ENCODE peak calls at places on chromosomes 16 and 17, in ten cellular contexts. E is endothelial cell of umbilical vein, Z is colonic mucosa, T is lower lobe of right lung, S is AG04449, P is HCT116, O is hepatocyte, I is A549, K is tibial artery, C is GM12865. A is an unnamed sample.

GRCh38 chr16:26614102-26614864 is 452.4 kb upstream of the C16orf82 start:
- DNase-seq in E (no peak), Z (no peak), T (no peak), S (no peak), P (no peak), O (no peak), I (no peak), K (no peak), C (no peak), A (no peak)

GRCh38 chr17:19244796-19245195 is 7.6 kb downstream of the EPN2 start:
- DNase-seq in E (no peak), Z (no peak), T (no peak), S (no peak), P (no peak), O (no peak), I (no peak), K (no peak), C (no peak), A (no peak)

GRCh38 chr16:85798901-85799496 is 345 bp downstream of the EMC8 start:
- DNase-seq in E (peak), Z (peak), T (peak), S (no peak), P (no peak), O (peak), I (peak), K (no peak), C (peak), A (no peak)

GRCh38 chr16:29315916-29316517 is 90.5 kb downstream of the NPIPB11 start:
- DNase-seq in E (no peak), Z (no peak), T (no peak), S (no peak), P (no peak), O (no peak), I (no peak), K (no peak), C (no peak), A (no peak)

GRCh38 chr17:76986318-76986717 is 118.1 kb downstream of the MGAT5B start:
- DNase-seq in E (no peak), Z (no peak), T (peak), S (no peak), P (no peak), O (peak), I (no peak), K (no peak), C (no peak), A (no peak)

GRCh38 chr16:28494141-28494851 is at the start of gene APOBR:
- DNase-seq in E (no peak), Z (peak), T (peak), S (no peak), P (no peak), O (no peak), I (no peak), K (peak), C (peak), A (no peak)

GRCh38 chr16:84992700-84993075 is 18.6 kb downstream of the ZDHHC7 start:
- DNase-seq in E (no peak), Z (no peak), T (no peak), S (no peak), P (no peak), O (no peak), I (no peak), K (no peak), C (no peak), A (no peak)

GRCh38 chr17:3956983-3957382 is 7.3 kb downstream of the ATP2A3 start:
- DNase-seq in E (no peak), Z (no peak), T (no peak), S (no peak), P (no peak), O (no peak), I (no peak), K (no peak), C (no peak), A (no peak)

GRCh38 chr17:48835971-48836370 is 5.1 kb downstream of the CALCOCO2 start:
- DNase-seq in E (no peak), Z (no peak), T (no peak), S (no peak), P (no peak), O (no peak), I (no peak), K (no peak), C (peak), A (no peak)

GRCh38 chr16:88806491-88807111 is 3.0 kb downstream of the CDT1 start:
- DNase-seq in E (no peak), Z (no peak), T (no peak), S (no peak), P (no peak), O (no peak), I (no peak), K (no peak), C (no peak), A (no peak)

GRCh38 chr16:80669673-80670072 is 128.9 kb downstream of the DYNLRB2 start:
- DNase-seq in E (no peak), Z (no peak), T (no peak), S (no peak), P (no peak), O (no peak), I (no peak), K (no peak), C (no peak), A (no peak)

GRCh38 chr17:81334419-81334896 is 39.4 kb upstream of the SLC38A10 start:
- DNase-seq in E (no peak), Z (no peak), T (no peak), S (no peak), P (no peak), O (no peak), I (no peak), K (no peak), C (no peak), A (no peak)

GRCh38 chr17:549197-550040 is 165.2 kb downstream of the VPS53 start:
- DNase-seq in E (peak), Z (no peak), T (no peak), S (no peak), P (no peak), O (peak), I (no peak), K (no peak), C (no peak), A (peak)

GRCh38 chr16:57884655-57885133 is 82.4 kb upstream of the KIFC3 start:
- DNase-seq in E (no peak), Z (no peak), T (no peak), S (no peak), P (no peak), O (no peak), I (no peak), K (no peak), C (no peak), A (no peak)

GRCh38 chr16:80996688-80997138 is 10.0 kb downstream of the CMC2 start:
- DNase-seq in E (peak), Z (no peak), T (no peak), S (no peak), P (no peak), O (no peak), I (no peak), K (no peak), C (no peak), A (no peak)

GRCh38 chr16:1825864-1826690 is 548 bp downstream of the HAGH start:
- DNase-seq in E (peak), Z (peak), T (peak), S (no peak), P (no peak), O (peak), I (no peak), K (peak), C (peak), A (peak)

DNA sequence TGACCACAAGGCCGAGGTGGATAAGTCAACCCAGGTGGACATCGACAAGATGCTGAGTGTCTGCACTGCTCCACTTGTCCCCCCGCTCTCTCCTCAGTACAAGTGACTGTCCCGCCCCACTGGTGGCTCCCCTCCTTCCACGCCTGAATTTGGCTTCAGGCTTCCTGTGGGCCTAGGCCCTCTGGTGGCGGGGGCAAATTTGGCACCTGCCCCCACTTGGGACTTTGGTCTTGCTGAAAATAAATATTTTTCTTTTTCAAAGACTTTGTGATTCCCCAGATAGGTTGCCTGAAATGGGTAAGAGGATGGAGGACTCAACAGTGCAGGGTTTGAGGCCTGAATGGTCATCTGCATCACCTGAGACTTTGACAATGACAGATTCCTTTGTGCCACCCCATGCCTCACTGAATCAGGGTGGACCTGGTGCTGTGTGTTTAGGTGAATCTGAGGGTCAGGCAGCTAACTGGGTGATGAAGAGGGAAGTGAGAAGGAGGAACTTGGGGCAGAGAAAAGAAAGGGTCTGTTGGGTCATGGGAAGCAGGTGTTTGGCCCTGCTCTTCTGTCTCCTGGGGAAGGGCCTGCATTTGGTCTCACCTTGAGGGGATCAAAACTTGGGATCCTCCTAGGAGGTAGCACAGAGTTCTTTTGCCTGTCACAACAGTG is 2.0 kb downstream of the C16orf86 start:
- DNase-seq in E (no peak), Z (no peak), T (peak), S (no peak), P (no peak), O (no peak), I (no peak), K (no peak), C (no peak), A (no peak)
- TF ChIP-seq CTCF in E (peak), Z (no peak), T (no peak), S (no peak), P (peak), O (no peak), I (no peak), K (no peak), C (peak), A (peak)

GRCh38 chr17:37744961-37745800 is at the start of gene HNF1B:
- DNase-seq in E (no peak), Z (peak), T (peak), S (no peak), P (no peak), O (peak), I (peak), K (no peak), C (peak), A (no peak)
- H3K4me3 ChIP-seq in E (no peak), Z (peak), T (peak), S (no peak), P (peak), O (peak), I (peak), K (no peak), C (peak), A (no peak)

GRCh38 chr17:43013296-43013695 is 6.7 kb downstream of the IFI35 start:
- DNase-seq in E (no peak), Z (no peak), T (no peak), S (no peak), P (no peak), O (no peak), I (no peak), K (no peak), C (no peak), A (no peak)
- TF ChIP-seq CTCF in E (no peak), Z (no peak), T (no peak), S (no peak), P (no peak), O (no peak), I (no peak), K (no peak), C (no peak), A (no peak)

DNA sequence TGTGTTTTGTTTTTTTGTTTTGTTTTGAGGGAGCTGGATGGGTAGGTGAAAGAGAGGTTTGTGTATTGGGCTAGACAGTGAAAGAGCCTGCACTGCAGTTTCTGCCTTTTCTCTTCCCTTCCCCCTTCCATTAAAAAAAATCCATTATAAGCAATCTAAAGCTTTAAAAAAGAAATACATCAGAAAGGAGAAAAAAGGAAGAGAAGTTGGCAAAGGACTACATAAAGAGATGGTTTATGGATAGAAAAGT is 10.7 kb upstream of the EEF2K start:
- DNase-seq in E (no peak), Z (no peak), T (no peak), S (no peak), P (no peak), O (no peak), I (no peak), K (no peak), C (no peak), A (no peak)
- H3K4me3 ChIP-seq in E (no peak), Z (peak), T (peak), S (no peak), P (no peak), O (no peak), I (no peak), K (no peak), C (peak), A (no peak)

DNA sequence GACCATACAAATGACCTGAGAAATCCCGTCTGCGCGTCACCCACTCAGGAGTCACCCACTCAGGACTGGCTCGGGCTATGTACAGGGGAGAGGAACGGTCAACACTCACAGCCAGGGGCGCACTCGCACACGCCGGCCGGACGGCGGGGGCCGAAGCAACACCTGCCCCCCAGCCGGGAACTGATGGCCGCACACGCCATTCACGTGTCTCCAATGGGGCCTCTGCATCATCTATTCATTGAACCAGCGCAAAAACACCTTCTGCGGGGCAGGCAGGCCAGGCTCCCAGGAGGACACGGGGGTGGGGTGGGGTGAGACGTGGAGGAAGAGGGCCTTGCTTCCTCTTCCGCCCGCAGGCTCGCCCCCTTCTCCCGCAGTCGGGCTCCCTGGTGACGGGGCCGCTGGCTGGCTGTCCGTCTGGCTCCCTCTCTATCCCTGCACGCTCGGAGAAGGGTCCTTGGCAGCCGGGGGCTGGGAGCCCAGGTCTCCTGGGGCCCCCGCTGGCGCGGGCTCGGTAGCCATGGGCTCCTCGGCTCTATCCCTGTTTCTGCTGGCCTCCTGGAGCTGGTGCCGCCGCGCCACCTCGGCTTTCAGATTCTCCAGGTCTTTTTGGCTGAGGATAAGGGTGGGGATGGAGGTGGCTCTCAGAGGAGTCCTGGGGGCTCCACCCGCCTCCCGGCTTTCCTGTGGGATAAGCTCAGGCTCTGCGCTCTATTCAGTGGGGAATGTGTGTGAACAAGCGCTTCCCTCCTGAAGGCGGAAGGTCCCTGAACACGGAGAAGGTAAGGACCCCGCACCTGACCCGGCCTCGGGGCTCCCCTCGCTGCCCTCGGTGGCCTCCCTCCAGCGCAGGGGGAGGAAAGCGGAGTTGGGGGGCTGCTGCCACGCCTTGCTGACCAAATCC is 21.1 kb downstream of the CLUH start:
- DNase-seq in E (no peak), Z (peak), T (peak), S (no peak), P (no peak), O (peak), I (no peak), K (peak), C (no peak), A (no peak)
- TF ChIP-seq CTCF in E (no peak), Z (no peak), T (no peak), S (no peak), P (no peak), O (no peak), I (no peak), K (no peak), C (no peak), A (no peak)

DNA sequence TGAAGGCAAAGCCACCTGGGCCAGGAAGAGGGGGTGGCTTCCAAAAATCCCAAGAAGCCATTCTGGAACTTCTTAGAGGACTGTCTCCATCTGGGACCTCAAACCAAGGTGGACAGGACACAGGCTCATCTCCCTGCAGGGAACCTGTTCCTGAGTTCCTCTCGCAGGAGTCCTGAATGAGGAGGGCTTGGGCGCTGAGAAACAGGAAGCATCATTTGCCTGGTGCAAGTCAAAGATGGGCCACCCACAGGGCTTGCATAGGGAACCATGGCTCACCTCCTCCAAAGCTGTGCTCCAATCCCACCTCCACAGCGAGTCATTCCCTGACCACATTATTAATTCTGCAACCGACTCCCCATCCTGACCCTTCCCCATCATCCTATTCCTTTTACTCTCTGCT is 55.0 kb upstream of the RPL38 start:
- DNase-seq in E (no peak), Z (no peak), T (no peak), S (no peak), P (no peak), O (no peak), I (no peak), K (no peak), C (no peak), A (no peak)
- H3K4me3 ChIP-seq in E (no peak), Z (no peak), T (no peak), S (no peak), P (no peak), O (no peak), I (no peak), K (no peak), C (no peak), A (no peak)

GRCh38 chr16:23879735-23880373 is 44.1 kb downstream of the PRKCB start:
- DNase-seq in E (no peak), Z (no peak), T (no peak), S (no peak), P (no peak), O (no peak), I (no peak), K (no peak), C (no peak), A (no peak)

GRCh38 chr16:23871924-23872323 is 36.1 kb downstream of the PRKCB start:
- DNase-seq in E (no peak), Z (no peak), T (no peak), S (no peak), P (no peak), O (no peak), I (no peak), K (no peak), C (no peak), A (no peak)

GRCh38 chr16:23874613-23875294 is 39.0 kb downstream of the PRKCB start:
- DNase-seq in E (no peak), Z (no peak), T (no peak), S (no peak), P (no peak), O (no peak), I (no peak), K (no peak), C (no peak), A (peak)

GRCh38 chr16:23876256-23876896 is 40.6 kb downstream of the PRKCB start:
- DNase-seq in E (no peak), Z (no peak), T (no peak), S (no peak), P (no peak), O (no peak), I (no peak), K (no peak), C (no peak), A (no peak)

GRCh38 chr16:23877107-23878070 is 41.6 kb downstream of the PRKCB start:
- DNase-seq in E (no peak), Z (no peak), T (no peak), S (no peak), P (no peak), O (no peak), I (peak), K (no peak), C (peak), A (no peak)
- TF ChIP-seq CTCF in E (no peak), Z (no peak), T (no peak), S (no peak), P (no peak), O (no peak), I (no peak), K (no peak), C (peak), A (peak)

A was measured in retinal pigment epithelial cell.